ENCODE peak calls at places on chromosomes 11 and 22, in five cellular contexts. One of them, this sample, is unnamed. For H3K27me3, the result is how much of the 10 kb centered on the place peaks cover.

GRCh38 chr11:61083601-61084147 is 18.6 kb upstream of the CD5 start:
- DNase-seq in adrenal gland: no peak
- DNase-seq in dorsolateral prefrontal cortex: no peak
- DNase-seq in HL-60: no peak
- DNase-seq in adipocyte: no peak
- DNase-seq in this sample: no peak

GRCh38 chr22:24969588-24970301 is 17.2 kb downstream of the KIAA1671 start:
- DNase-seq in adrenal gland: peak
- DNase-seq in dorsolateral prefrontal cortex: no peak
- DNase-seq in HL-60: no peak
- DNase-seq in adipocyte: peak
- DNase-seq in this sample: no peak

GRCh38 chr11:72669527-72669926 is 4.7 kb downstream of the PDE2A start:
- DNase-seq in adrenal gland: no peak
- DNase-seq in dorsolateral prefrontal cortex: no peak
- DNase-seq in HL-60: no peak
- DNase-seq in adipocyte: no peak
- DNase-seq in this sample: no peak

GRCh38 chr11:8342821-8343681 is 79.4 kb upstream of the LMO1 start:
- DNase-seq in adrenal gland: no peak
- DNase-seq in dorsolateral prefrontal cortex: no peak
- DNase-seq in HL-60: no peak
- DNase-seq in adipocyte: no peak
- DNase-seq in this sample: no peak

GRCh38 chr11:123300874-123301695 is 106.0 kb upstream of the CLMP start:
- DNase-seq in adrenal gland: peak
- DNase-seq in dorsolateral prefrontal cortex: no peak
- DNase-seq in HL-60: no peak
- DNase-seq in adipocyte: no peak
- DNase-seq in this sample: no peak

GRCh38 chr22:26679003-26679629 is 21.7 kb downstream of the MIAT start:
- DNase-seq in adrenal gland: peak
- DNase-seq in dorsolateral prefrontal cortex: peak
- DNase-seq in HL-60: peak
- DNase-seq in adipocyte: peak
- DNase-seq in this sample: peak

GRCh38 chr11:36361901-36362391 is 65.9 kb downstream of the PRR5L start:
- DNase-seq in adrenal gland: peak
- DNase-seq in dorsolateral prefrontal cortex: no peak
- DNase-seq in HL-60: no peak
- DNase-seq in adipocyte: peak
- DNase-seq in this sample: no peak

GRCh38 chr22:23237841-23238240 is 57.5 kb downstream of the BCR start:
- DNase-seq in adrenal gland: no peak
- DNase-seq in dorsolateral prefrontal cortex: no peak
- DNase-seq in HL-60: no peak
- DNase-seq in adipocyte: no peak
- DNase-seq in this sample: no peak

GRCh38 chr11:60905047-60905446 is 1.3 kb downstream of the PRPF19 start:
- DNase-seq in adrenal gland: no peak
- DNase-seq in dorsolateral prefrontal cortex: no peak
- DNase-seq in HL-60: no peak
- DNase-seq in adipocyte: peak
- DNase-seq in this sample: no peak

GRCh38 chr11:47797633-47798032 is 30.5 kb upstream of the FNBP4 start:
- DNase-seq in adrenal gland: no peak
- DNase-seq in dorsolateral prefrontal cortex: no peak
- DNase-seq in HL-60: peak
- DNase-seq in adipocyte: no peak
- DNase-seq in this sample: peak

GRCh38 chr11:131423715-131424114 is 53.3 kb downstream of the NTM start:
- DNase-seq in adrenal gland: no peak
- DNase-seq in dorsolateral prefrontal cortex: no peak
- DNase-seq in HL-60: no peak
- DNase-seq in adipocyte: peak
- DNase-seq in this sample: no peak

GRCh38 chr11:96306933-96307747 is 35.9 kb downstream of the MAML2 start:
- DNase-seq in adrenal gland: peak
- DNase-seq in dorsolateral prefrontal cortex: peak
- DNase-seq in HL-60: no peak
- DNase-seq in adipocyte: peak
- DNase-seq in this sample: peak

GRCh38 chr11:61955416-61956135 is 5.4 kb downstream of the BEST1 start:
- DNase-seq in adrenal gland: no peak
- DNase-seq in dorsolateral prefrontal cortex: peak
- DNase-seq in HL-60: no peak
- DNase-seq in adipocyte: no peak
- DNase-seq in this sample: no peak

GRCh38 chr22:30605449-30606110 is 1.4 kb upstream of the TCN2 start:
- DNase-seq in adrenal gland: peak
- DNase-seq in dorsolateral prefrontal cortex: peak
- DNase-seq in HL-60: peak
- DNase-seq in adipocyte: peak
- DNase-seq in this sample: peak

GRCh38 chr11:93741882-93742226 is 382 bp downstream of the C11orf54 start:
- DNase-seq in adrenal gland: peak
- DNase-seq in dorsolateral prefrontal cortex: no peak
- DNase-seq in HL-60: peak
- DNase-seq in adipocyte: no peak
- DNase-seq in this sample: no peak

DNA sequence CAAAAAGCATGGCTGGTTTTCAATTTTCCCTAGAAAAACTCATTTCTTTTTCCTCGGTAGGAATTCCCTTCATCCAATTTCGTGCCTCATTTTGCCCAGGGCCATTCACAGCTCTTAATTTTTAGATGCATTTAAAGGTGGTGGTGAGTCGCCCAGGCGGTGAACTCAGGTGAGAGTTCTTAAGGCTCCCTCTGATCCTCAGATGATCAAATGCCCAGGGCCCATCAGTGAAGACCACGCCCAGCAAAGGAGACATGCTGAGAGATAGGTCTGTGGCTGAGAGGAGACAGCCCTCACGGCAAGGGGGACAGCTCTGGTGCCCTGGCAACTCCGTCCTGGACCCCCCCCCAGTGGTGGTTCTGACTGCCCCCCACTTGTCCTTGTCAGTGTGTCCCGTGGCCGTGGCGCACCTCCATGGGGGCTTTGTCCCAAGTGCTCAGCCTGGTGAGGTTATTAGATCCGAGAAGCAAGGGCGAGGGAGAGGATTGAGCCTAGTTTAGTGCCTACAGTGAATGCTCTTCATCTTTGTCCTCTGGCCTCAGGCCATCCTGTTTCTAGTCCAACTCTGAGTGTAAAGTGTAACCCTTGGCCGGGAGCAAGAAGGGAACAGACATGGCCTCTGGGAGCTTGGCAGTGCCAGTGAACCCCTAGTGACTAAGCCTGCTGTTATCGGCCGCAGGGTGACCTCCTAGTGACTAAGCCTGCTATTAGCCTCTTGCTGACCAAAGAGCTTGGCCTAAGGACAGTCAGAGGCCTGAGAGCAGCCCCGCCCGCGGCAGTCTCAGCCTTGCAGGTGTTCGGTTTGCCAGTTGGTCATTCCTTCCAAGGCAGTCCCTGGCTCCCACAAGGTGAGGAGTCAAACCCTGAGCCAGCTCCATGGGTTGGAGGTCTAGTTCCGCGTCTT is 83.5 kb downstream of the CTTN start:
- DNase-seq in adrenal gland: peak
- DNase-seq in dorsolateral prefrontal cortex: no peak
- DNase-seq in HL-60: no peak
- DNase-seq in adipocyte: no peak
- DNase-seq in this sample: no peak
- H3K27me3 ChIP-seq in adrenal gland: under half
- H3K27me3 ChIP-seq in dorsolateral prefrontal cortex: under half
- H3K27me3 ChIP-seq in HL-60: under half
- H3K27me3 ChIP-seq in adipocyte: under half
- H3K27me3 ChIP-seq in this sample: under half

GRCh38 chr22:45916515-45916914 is 60.4 kb downstream of the WNT7B start:
- DNase-seq in adrenal gland: no peak
- DNase-seq in dorsolateral prefrontal cortex: no peak
- DNase-seq in HL-60: no peak
- DNase-seq in adipocyte: no peak
- DNase-seq in this sample: no peak

GRCh38 chr22:45919504-45920286 is 57.3 kb downstream of the WNT7B start:
- DNase-seq in adrenal gland: no peak
- DNase-seq in dorsolateral prefrontal cortex: no peak
- DNase-seq in HL-60: no peak
- DNase-seq in adipocyte: no peak
- DNase-seq in this sample: no peak

GRCh38 chr22:45917146-45917545 is 59.8 kb downstream of the WNT7B start:
- DNase-seq in adrenal gland: no peak
- DNase-seq in dorsolateral prefrontal cortex: no peak
- DNase-seq in HL-60: no peak
- DNase-seq in adipocyte: no peak
- DNase-seq in this sample: no peak

GRCh38 chr22:45918455-45919370 is 58.2 kb downstream of the WNT7B start:
- DNase-seq in adrenal gland: no peak
- DNase-seq in dorsolateral prefrontal cortex: no peak
- DNase-seq in HL-60: peak
- DNase-seq in adipocyte: no peak
- DNase-seq in this sample: no peak

GRCh38 chr22:45917700-45918454 is 59.1 kb downstream of the WNT7B start:
- DNase-seq in adrenal gland: no peak
- DNase-seq in dorsolateral prefrontal cortex: no peak
- DNase-seq in HL-60: no peak
- DNase-seq in adipocyte: no peak
- DNase-seq in this sample: no peak
- H3K27me3 ChIP-seq in adrenal gland: under half
- H3K27me3 ChIP-seq in dorsolateral prefrontal cortex: under half
- H3K27me3 ChIP-seq in HL-60: under half
- H3K27me3 ChIP-seq in adipocyte: under half
- H3K27me3 ChIP-seq in this sample: under half

GRCh38 chr22:42340150-42340549 is 69.7 kb upstream of the TCF20 start:
- DNase-seq in adrenal gland: no peak
- DNase-seq in dorsolateral prefrontal cortex: no peak
- DNase-seq in HL-60: no peak
- DNase-seq in adipocyte: no peak
- DNase-seq in this sample: no peak

GRCh38 chr22:42336527-42337227 is 66.2 kb upstream of the TCF20 start:
- DNase-seq in adrenal gland: no peak
- DNase-seq in dorsolateral prefrontal cortex: peak
- DNase-seq in HL-60: peak
- DNase-seq in adipocyte: peak
- DNase-seq in this sample: no peak

GRCh38 chr22:42337356-42337755 is 66.9 kb upstream of the TCF20 start:
- DNase-seq in adrenal gland: no peak
- DNase-seq in dorsolateral prefrontal cortex: no peak
- DNase-seq in HL-60: no peak
- DNase-seq in adipocyte: no peak
- DNase-seq in this sample: no peak

GRCh38 chr22:42340695-42341383 is 70.4 kb upstream of the TCF20 start:
- DNase-seq in adrenal gland: no peak
- DNase-seq in dorsolateral prefrontal cortex: no peak
- DNase-seq in HL-60: no peak
- DNase-seq in adipocyte: no peak
- DNase-seq in this sample: no peak

GRCh38 chr22:42338502-42338901 is 68.0 kb upstream of the TCF20 start:
- DNase-seq in adrenal gland: no peak
- DNase-seq in dorsolateral prefrontal cortex: peak
- DNase-seq in HL-60: no peak
- DNase-seq in adipocyte: no peak
- DNase-seq in this sample: no peak
- H3K27me3 ChIP-seq in adrenal gland: under half
- H3K27me3 ChIP-seq in dorsolateral prefrontal cortex: under half
- H3K27me3 ChIP-seq in HL-60: under half
- H3K27me3 ChIP-seq in adipocyte: under half
- H3K27me3 ChIP-seq in this sample: under half

GRCh38 chr11:46391186-46391577 is 394 bp downstream of the CHRM4 start:
- DNase-seq in adrenal gland: no peak
- DNase-seq in dorsolateral prefrontal cortex: no peak
- DNase-seq in HL-60: no peak
- DNase-seq in adipocyte: no peak
- DNase-seq in this sample: no peak
- H3K27me3 ChIP-seq in adrenal gland: under half
- H3K27me3 ChIP-seq in dorsolateral prefrontal cortex: under half
- H3K27me3 ChIP-seq in HL-60: under half
- H3K27me3 ChIP-seq in adipocyte: under half
- H3K27me3 ChIP-seq in this sample: under half

GRCh38 chr11:13011366-13012036 is 2.4 kb downstream of the RASSF10 start:
- DNase-seq in adrenal gland: no peak
- DNase-seq in dorsolateral prefrontal cortex: no peak
- DNase-seq in HL-60: no peak
- DNase-seq in adipocyte: no peak
- DNase-seq in this sample: no peak

GRCh38 chr11:13008625-13009475 is at the start of gene RASSF10:
- DNase-seq in adrenal gland: no peak
- DNase-seq in dorsolateral prefrontal cortex: no peak
- DNase-seq in HL-60: no peak
- DNase-seq in adipocyte: peak
- DNase-seq in this sample: peak

GRCh38 chr11:13009476-13009920 is 382 bp downstream of the RASSF10 start:
- DNase-seq in adrenal gland: no peak
- DNase-seq in dorsolateral prefrontal cortex: no peak
- DNase-seq in HL-60: no peak
- DNase-seq in adipocyte: peak
- DNase-seq in this sample: no peak

GRCh38 chr11:13010737-13011342 is 1.7 kb downstream of the RASSF10 start:
- DNase-seq in adrenal gland: peak
- DNase-seq in dorsolateral prefrontal cortex: no peak
- DNase-seq in HL-60: no peak
- DNase-seq in adipocyte: no peak
- DNase-seq in this sample: no peak

GRCh38 chr11:13009921-13010736 is 1.0 kb downstream of the RASSF10 start:
- DNase-seq in adrenal gland: no peak
- DNase-seq in dorsolateral prefrontal cortex: no peak
- DNase-seq in HL-60: no peak
- DNase-seq in adipocyte: peak
- DNase-seq in this sample: peak
- H3K27me3 ChIP-seq in adrenal gland: half or more
- H3K27me3 ChIP-seq in dorsolateral prefrontal cortex: half or more
- H3K27me3 ChIP-seq in HL-60: half or more
- H3K27me3 ChIP-seq in adipocyte: half or more
- H3K27me3 ChIP-seq in this sample: half or more

GRCh38 chr11:126997641-126998040 is 2.9 kb downstream of the KIRREL3 start:
- DNase-seq in adrenal gland: no peak
- DNase-seq in dorsolateral prefrontal cortex: no peak
- DNase-seq in HL-60: no peak
- DNase-seq in adipocyte: no peak
- DNase-seq in this sample: no peak
- H3K27me3 ChIP-seq in adrenal gland: under half
- H3K27me3 ChIP-seq in dorsolateral prefrontal cortex: under half
- H3K27me3 ChIP-seq in HL-60: under half
- H3K27me3 ChIP-seq in adipocyte: under half
- H3K27me3 ChIP-seq in this sample: half or more